ENCODE peak calls at places on chromosome 19, in nine cellular contexts. One of them, this sample, is unnamed.

GRCh38 chr19:11273288-11273687 is 11.0 kb upstream of the DOCK6 start:
- DNase-seq in A549: no peak
- DNase-seq in GM04504: no peak
- DNase-seq in left cardiac atrium: no peak
- DNase-seq in choroid plexus epithelial cell: no peak
- DNase-seq in NCI-H1436 treated with DMSO at 0.1 percent for 48 hours: no peak
- DNase-seq in activated naive CD8-positive, alpha-beta T cell treated with anti-CD3 and anti-CD28 coated beads, Interleukin-2, amount 50 U/mL, for 24 hours: no peak
- DNase-seq in nucleus accumbens: no peak
- DNase-seq in activated T-cell treated with anti-CD3 and anti-CD28 coated beads for 1 hour: no peak
- DNase-seq in this sample: no peak

GRCh38 chr19:53772943-53773342 is 51.2 kb downstream of the NLRP12 start:
- DNase-seq in GM04504: peak
- DNase-seq in NCI-H1436 treated with DMSO at 0.1 percent for 48 hours: peak
- DNase-seq in left cardiac atrium: peak
- DNase-seq in activated T-cell treated with anti-CD3 and anti-CD28 coated beads for 1 hour: peak
- DNase-seq in activated naive CD8-positive, alpha-beta T cell treated with anti-CD3 and anti-CD28 coated beads, Interleukin-2, amount 50 U/mL, for 24 hours: peak
- DNase-seq in nucleus accumbens: peak
- DNase-seq in A549: peak
- DNase-seq in choroid plexus epithelial cell: peak
- DNase-seq in this sample: peak

GRCh38 chr19:10431254-10431942 is 11.1 kb downstream of the PDE4A start:
- DNase-seq in left cardiac atrium: no peak
- DNase-seq in A549: no peak
- DNase-seq in choroid plexus epithelial cell: no peak
- DNase-seq in nucleus accumbens: no peak
- DNase-seq in NCI-H1436 treated with DMSO at 0.1 percent for 48 hours: no peak
- DNase-seq in GM04504: no peak
- DNase-seq in activated naive CD8-positive, alpha-beta T cell treated with anti-CD3 and anti-CD28 coated beads, Interleukin-2, amount 50 U/mL, for 24 hours: peak
- DNase-seq in activated T-cell treated with anti-CD3 and anti-CD28 coated beads for 1 hour: no peak
- DNase-seq in this sample: no peak

GRCh38 chr19:7550169-7550770 is 14.8 kb downstream of the PNPLA6 start:
- DNase-seq in activated naive CD8-positive, alpha-beta T cell treated with anti-CD3 and anti-CD28 coated beads, Interleukin-2, amount 50 U/mL, for 24 hours: no peak
- DNase-seq in A549: no peak
- DNase-seq in left cardiac atrium: no peak
- DNase-seq in GM04504: no peak
- DNase-seq in NCI-H1436 treated with DMSO at 0.1 percent for 48 hours: no peak
- DNase-seq in nucleus accumbens: no peak
- DNase-seq in choroid plexus epithelial cell: no peak
- DNase-seq in activated T-cell treated with anti-CD3 and anti-CD28 coated beads for 1 hour: no peak
- DNase-seq in this sample: no peak

GRCh38 chr19:996051-996838 is 4.0 kb upstream of the GRIN3B start:
- DNase-seq in choroid plexus epithelial cell: peak
- DNase-seq in nucleus accumbens: no peak
- DNase-seq in activated T-cell treated with anti-CD3 and anti-CD28 coated beads for 1 hour: peak
- DNase-seq in NCI-H1436 treated with DMSO at 0.1 percent for 48 hours: no peak
- DNase-seq in A549: peak
- DNase-seq in GM04504: no peak
- DNase-seq in left cardiac atrium: no peak
- DNase-seq in activated naive CD8-positive, alpha-beta T cell treated with anti-CD3 and anti-CD28 coated beads, Interleukin-2, amount 50 U/mL, for 24 hours: peak
- DNase-seq in this sample: no peak

GRCh38 chr19:38666662-38667448 is 19.4 kb downstream of the ACTN4 start:
- DNase-seq in A549: peak
- DNase-seq in GM04504: peak
- DNase-seq in activated naive CD8-positive, alpha-beta T cell treated with anti-CD3 and anti-CD28 coated beads, Interleukin-2, amount 50 U/mL, for 24 hours: no peak
- DNase-seq in NCI-H1436 treated with DMSO at 0.1 percent for 48 hours: no peak
- DNase-seq in activated T-cell treated with anti-CD3 and anti-CD28 coated beads for 1 hour: no peak
- DNase-seq in choroid plexus epithelial cell: peak
- DNase-seq in nucleus accumbens: no peak
- DNase-seq in left cardiac atrium: peak
- DNase-seq in this sample: peak

GRCh38 chr19:2848625-2849024 is 7.3 kb downstream of the ZNF555 start:
- DNase-seq in NCI-H1436 treated with DMSO at 0.1 percent for 48 hours: no peak
- DNase-seq in GM04504: peak
- DNase-seq in A549: no peak
- DNase-seq in left cardiac atrium: no peak
- DNase-seq in activated naive CD8-positive, alpha-beta T cell treated with anti-CD3 and anti-CD28 coated beads, Interleukin-2, amount 50 U/mL, for 24 hours: no peak
- DNase-seq in activated T-cell treated with anti-CD3 and anti-CD28 coated beads for 1 hour: no peak
- DNase-seq in nucleus accumbens: no peak
- DNase-seq in choroid plexus epithelial cell: no peak
- DNase-seq in this sample: no peak

GRCh38 chr19:52695996-52696395 is 38.8 kb downstream of the ZNF611 start:
- DNase-seq in nucleus accumbens: no peak
- DNase-seq in left cardiac atrium: no peak
- DNase-seq in GM04504: no peak
- DNase-seq in activated T-cell treated with anti-CD3 and anti-CD28 coated beads for 1 hour: no peak
- DNase-seq in A549: no peak
- DNase-seq in activated naive CD8-positive, alpha-beta T cell treated with anti-CD3 and anti-CD28 coated beads, Interleukin-2, amount 50 U/mL, for 24 hours: no peak
- DNase-seq in NCI-H1436 treated with DMSO at 0.1 percent for 48 hours: no peak
- DNase-seq in choroid plexus epithelial cell: peak
- DNase-seq in this sample: no peak

GRCh38 chr19:49057636-49058234 is at the start of gene CGB7:
- DNase-seq in left cardiac atrium: peak
- DNase-seq in NCI-H1436 treated with DMSO at 0.1 percent for 48 hours: no peak
- DNase-seq in nucleus accumbens: no peak
- DNase-seq in choroid plexus epithelial cell: peak
- DNase-seq in activated T-cell treated with anti-CD3 and anti-CD28 coated beads for 1 hour: peak
- DNase-seq in activated naive CD8-positive, alpha-beta T cell treated with anti-CD3 and anti-CD28 coated beads, Interleukin-2, amount 50 U/mL, for 24 hours: peak
- DNase-seq in GM04504: no peak
- DNase-seq in A549: peak
- DNase-seq in this sample: no peak

GRCh38 chr19:30498707-30499106 is 126.5 kb downstream of the ZNF536 start:
- DNase-seq in left cardiac atrium: no peak
- DNase-seq in choroid plexus epithelial cell: no peak
- DNase-seq in NCI-H1436 treated with DMSO at 0.1 percent for 48 hours: no peak
- DNase-seq in GM04504: no peak
- DNase-seq in nucleus accumbens: peak
- DNase-seq in A549: no peak
- DNase-seq in activated naive CD8-positive, alpha-beta T cell treated with anti-CD3 and anti-CD28 coated beads, Interleukin-2, amount 50 U/mL, for 24 hours: no peak
- DNase-seq in activated T-cell treated with anti-CD3 and anti-CD28 coated beads for 1 hour: no peak
- DNase-seq in this sample: peak

GRCh38 chr19:29120471-29120870 is 92.5 kb downstream of the UQCRFS1 start:
- DNase-seq in choroid plexus epithelial cell: no peak
- DNase-seq in A549: no peak
- DNase-seq in NCI-H1436 treated with DMSO at 0.1 percent for 48 hours: no peak
- DNase-seq in nucleus accumbens: no peak
- DNase-seq in left cardiac atrium: no peak
- DNase-seq in GM04504: no peak
- DNase-seq in activated naive CD8-positive, alpha-beta T cell treated with anti-CD3 and anti-CD28 coated beads, Interleukin-2, amount 50 U/mL, for 24 hours: no peak
- DNase-seq in activated T-cell treated with anti-CD3 and anti-CD28 coated beads for 1 hour: no peak
- DNase-seq in this sample: no peak

GRCh38 chr19:7366701-7367420 is 18.1 kb downstream of the ARHGEF18 start:
- DNase-seq in choroid plexus epithelial cell: peak
- DNase-seq in A549: peak
- DNase-seq in activated naive CD8-positive, alpha-beta T cell treated with anti-CD3 and anti-CD28 coated beads, Interleukin-2, amount 50 U/mL, for 24 hours: peak
- DNase-seq in GM04504: no peak
- DNase-seq in NCI-H1436 treated with DMSO at 0.1 percent for 48 hours: no peak
- DNase-seq in left cardiac atrium: no peak
- DNase-seq in activated T-cell treated with anti-CD3 and anti-CD28 coated beads for 1 hour: no peak
- DNase-seq in nucleus accumbens: no peak
- DNase-seq in this sample: peak

GRCh38 chr19:54644056-54644455 is 13.8 kb downstream of the LILRB1 start:
- DNase-seq in nucleus accumbens: no peak
- DNase-seq in NCI-H1436 treated with DMSO at 0.1 percent for 48 hours: no peak
- DNase-seq in left cardiac atrium: no peak
- DNase-seq in choroid plexus epithelial cell: no peak
- DNase-seq in A549: no peak
- DNase-seq in activated naive CD8-positive, alpha-beta T cell treated with anti-CD3 and anti-CD28 coated beads, Interleukin-2, amount 50 U/mL, for 24 hours: no peak
- DNase-seq in GM04504: no peak
- DNase-seq in activated T-cell treated with anti-CD3 and anti-CD28 coated beads for 1 hour: no peak
- DNase-seq in this sample: no peak

GRCh38 chr19:13072206-13072898 is 30.3 kb downstream of the LYL1 start:
- DNase-seq in A549: no peak
- DNase-seq in activated naive CD8-positive, alpha-beta T cell treated with anti-CD3 and anti-CD28 coated beads, Interleukin-2, amount 50 U/mL, for 24 hours: no peak
- DNase-seq in left cardiac atrium: no peak
- DNase-seq in NCI-H1436 treated with DMSO at 0.1 percent for 48 hours: no peak
- DNase-seq in choroid plexus epithelial cell: no peak
- DNase-seq in activated T-cell treated with anti-CD3 and anti-CD28 coated beads for 1 hour: no peak
- DNase-seq in nucleus accumbens: peak
- DNase-seq in GM04504: no peak
- DNase-seq in this sample: no peak

GRCh38 chr19:1811942-1812425 is at the start of gene ATP8B3:
- DNase-seq in GM04504: no peak
- DNase-seq in left cardiac atrium: no peak
- DNase-seq in activated T-cell treated with anti-CD3 and anti-CD28 coated beads for 1 hour: peak
- DNase-seq in A549: no peak
- DNase-seq in nucleus accumbens: no peak
- DNase-seq in choroid plexus epithelial cell: no peak
- DNase-seq in activated naive CD8-positive, alpha-beta T cell treated with anti-CD3 and anti-CD28 coated beads, Interleukin-2, amount 50 U/mL, for 24 hours: no peak
- DNase-seq in NCI-H1436 treated with DMSO at 0.1 percent for 48 hours: no peak
- DNase-seq in this sample: no peak

GRCh38 chr19:2391118-2391725 is 31.2 kb downstream of the TMPRSS9 start:
- DNase-seq in activated T-cell treated with anti-CD3 and anti-CD28 coated beads for 1 hour: no peak
- DNase-seq in A549: peak
- DNase-seq in activated naive CD8-positive, alpha-beta T cell treated with anti-CD3 and anti-CD28 coated beads, Interleukin-2, amount 50 U/mL, for 24 hours: peak
- DNase-seq in nucleus accumbens: peak
- DNase-seq in left cardiac atrium: no peak
- DNase-seq in GM04504: peak
- DNase-seq in NCI-H1436 treated with DMSO at 0.1 percent for 48 hours: no peak
- DNase-seq in choroid plexus epithelial cell: peak
- DNase-seq in this sample: peak

GRCh38 chr19:16472992-16473391 is 1.2 kb upstream of the EPS15L1 start:
- DNase-seq in left cardiac atrium: peak
- DNase-seq in NCI-H1436 treated with DMSO at 0.1 percent for 48 hours: no peak
- DNase-seq in nucleus accumbens: no peak
- DNase-seq in GM04504: no peak
- DNase-seq in activated naive CD8-positive, alpha-beta T cell treated with anti-CD3 and anti-CD28 coated beads, Interleukin-2, amount 50 U/mL, for 24 hours: no peak
- DNase-seq in A549: no peak
- DNase-seq in choroid plexus epithelial cell: no peak
- DNase-seq in activated T-cell treated with anti-CD3 and anti-CD28 coated beads for 1 hour: no peak
- DNase-seq in this sample: no peak

GRCh38 chr19:46299004-46299509 is 2.2 kb downstream of the HIF3A start:
- DNase-seq in activated T-cell treated with anti-CD3 and anti-CD28 coated beads for 1 hour: no peak
- DNase-seq in choroid plexus epithelial cell: peak
- DNase-seq in left cardiac atrium: peak
- DNase-seq in nucleus accumbens: peak
- DNase-seq in activated naive CD8-positive, alpha-beta T cell treated with anti-CD3 and anti-CD28 coated beads, Interleukin-2, amount 50 U/mL, for 24 hours: no peak
- DNase-seq in A549: peak
- DNase-seq in GM04504: peak
- DNase-seq in NCI-H1436 treated with DMSO at 0.1 percent for 48 hours: peak
- DNase-seq in this sample: peak

GRCh38 chr19:33438016-33438671 is 64.6 kb downstream of the CEBPG start:
- DNase-seq in choroid plexus epithelial cell: peak
- DNase-seq in activated naive CD8-positive, alpha-beta T cell treated with anti-CD3 and anti-CD28 coated beads, Interleukin-2, amount 50 U/mL, for 24 hours: no peak
- DNase-seq in GM04504: no peak
- DNase-seq in A549: no peak
- DNase-seq in activated T-cell treated with anti-CD3 and anti-CD28 coated beads for 1 hour: no peak
- DNase-seq in left cardiac atrium: peak
- DNase-seq in NCI-H1436 treated with DMSO at 0.1 percent for 48 hours: no peak
- DNase-seq in nucleus accumbens: peak
- DNase-seq in this sample: no peak

GRCh38 chr19:51417807-51418152 is 338 bp upstream of the SIGLEC10 start:
- DNase-seq in choroid plexus epithelial cell: no peak
- DNase-seq in nucleus accumbens: no peak
- DNase-seq in activated naive CD8-positive, alpha-beta T cell treated with anti-CD3 and anti-CD28 coated beads, Interleukin-2, amount 50 U/mL, for 24 hours: no peak
- DNase-seq in GM04504: no peak
- DNase-seq in A549: no peak
- DNase-seq in left cardiac atrium: no peak
- DNase-seq in activated T-cell treated with anti-CD3 and anti-CD28 coated beads for 1 hour: no peak
- DNase-seq in NCI-H1436 treated with DMSO at 0.1 percent for 48 hours: no peak
- DNase-seq in this sample: no peak

GRCh38 chr19:30799854-30800755 is 427.9 kb downstream of the ZNF536 start:
- DNase-seq in NCI-H1436 treated with DMSO at 0.1 percent for 48 hours: no peak
- DNase-seq in activated T-cell treated with anti-CD3 and anti-CD28 coated beads for 1 hour: peak
- DNase-seq in A549: peak
- DNase-seq in GM04504: no peak
- DNase-seq in left cardiac atrium: peak
- DNase-seq in choroid plexus epithelial cell: no peak
- DNase-seq in activated naive CD8-positive, alpha-beta T cell treated with anti-CD3 and anti-CD28 coated beads, Interleukin-2, amount 50 U/mL, for 24 hours: peak
- DNase-seq in nucleus accumbens: peak
- DNase-seq in this sample: peak

GRCh38 chr19:48476176-48476575 is 7.0 kb downstream of the CYTH2 start:
- DNase-seq in activated naive CD8-positive, alpha-beta T cell treated with anti-CD3 and anti-CD28 coated beads, Interleukin-2, amount 50 U/mL, for 24 hours: no peak
- DNase-seq in NCI-H1436 treated with DMSO at 0.1 percent for 48 hours: no peak
- DNase-seq in choroid plexus epithelial cell: no peak
- DNase-seq in nucleus accumbens: no peak
- DNase-seq in activated T-cell treated with anti-CD3 and anti-CD28 coated beads for 1 hour: no peak
- DNase-seq in GM04504: no peak
- DNase-seq in A549: no peak
- DNase-seq in left cardiac atrium: no peak
- DNase-seq in this sample: no peak

GRCh38 chr19:48881741-48882657 is 9.8 kb downstream of the PPP1R15A start:
- DNase-seq in choroid plexus epithelial cell: peak
- DNase-seq in activated naive CD8-positive, alpha-beta T cell treated with anti-CD3 and anti-CD28 coated beads, Interleukin-2, amount 50 U/mL, for 24 hours: no peak
- DNase-seq in GM04504: no peak
- DNase-seq in A549: peak
- DNase-seq in NCI-H1436 treated with DMSO at 0.1 percent for 48 hours: no peak
- DNase-seq in left cardiac atrium: no peak
- DNase-seq in nucleus accumbens: no peak
- DNase-seq in activated T-cell treated with anti-CD3 and anti-CD28 coated beads for 1 hour: no peak
- DNase-seq in this sample: peak

GRCh38 chr19:14450168-14450874 is 17.2 kb downstream of the PKN1 start:
- DNase-seq in activated T-cell treated with anti-CD3 and anti-CD28 coated beads for 1 hour: peak
- DNase-seq in left cardiac atrium: peak
- DNase-seq in NCI-H1436 treated with DMSO at 0.1 percent for 48 hours: no peak
- DNase-seq in nucleus accumbens: no peak
- DNase-seq in activated naive CD8-positive, alpha-beta T cell treated with anti-CD3 and anti-CD28 coated beads, Interleukin-2, amount 50 U/mL, for 24 hours: peak
- DNase-seq in choroid plexus epithelial cell: peak
- DNase-seq in GM04504: no peak
- DNase-seq in A549: peak
- DNase-seq in this sample: peak

GRCh38 chr19:46841458-46842083 is 9.1 kb downstream of the AP2S1 start:
- DNase-seq in activated naive CD8-positive, alpha-beta T cell treated with anti-CD3 and anti-CD28 coated beads, Interleukin-2, amount 50 U/mL, for 24 hours: no peak
- DNase-seq in A549: peak
- DNase-seq in GM04504: peak
- DNase-seq in left cardiac atrium: peak
- DNase-seq in NCI-H1436 treated with DMSO at 0.1 percent for 48 hours: no peak
- DNase-seq in choroid plexus epithelial cell: peak
- DNase-seq in nucleus accumbens: no peak
- DNase-seq in activated T-cell treated with anti-CD3 and anti-CD28 coated beads for 1 hour: no peak
- DNase-seq in this sample: no peak

GRCh38 chr19:27890696-27891095 is 1322.3 kb downstream of the UQCRFS1 start:
- DNase-seq in NCI-H1436 treated with DMSO at 0.1 percent for 48 hours: no peak
- DNase-seq in activated T-cell treated with anti-CD3 and anti-CD28 coated beads for 1 hour: no peak
- DNase-seq in left cardiac atrium: no peak
- DNase-seq in choroid plexus epithelial cell: no peak
- DNase-seq in GM04504: no peak
- DNase-seq in activated naive CD8-positive, alpha-beta T cell treated with anti-CD3 and anti-CD28 coated beads, Interleukin-2, amount 50 U/mL, for 24 hours: no peak
- DNase-seq in A549: no peak
- DNase-seq in nucleus accumbens: no peak
- DNase-seq in this sample: no peak

GRCh38 chr19:50419580-50420035 is 870 bp downstream of the SPIB start:
- DNase-seq in left cardiac atrium: no peak
- DNase-seq in activated naive CD8-positive, alpha-beta T cell treated with anti-CD3 and anti-CD28 coated beads, Interleukin-2, amount 50 U/mL, for 24 hours: no peak
- DNase-seq in GM04504: no peak
- DNase-seq in NCI-H1436 treated with DMSO at 0.1 percent for 48 hours: no peak
- DNase-seq in nucleus accumbens: no peak
- DNase-seq in choroid plexus epithelial cell: no peak
- DNase-seq in activated T-cell treated with anti-CD3 and anti-CD28 coated beads for 1 hour: no peak
- DNase-seq in A549: no peak
- DNase-seq in this sample: no peak

GRCh38 chr19:41218615-41219507 is at the start of gene AXL:
- DNase-seq in GM04504: peak
- DNase-seq in NCI-H1436 treated with DMSO at 0.1 percent for 48 hours: no peak
- DNase-seq in left cardiac atrium: peak
- DNase-seq in activated T-cell treated with anti-CD3 and anti-CD28 coated beads for 1 hour: no peak
- DNase-seq in A549: peak
- DNase-seq in nucleus accumbens: peak
- DNase-seq in activated naive CD8-positive, alpha-beta T cell treated with anti-CD3 and anti-CD28 coated beads, Interleukin-2, amount 50 U/mL, for 24 hours: no peak
- DNase-seq in choroid plexus epithelial cell: peak
- DNase-seq in this sample: peak

GRCh38 chr19:56261145-56261544 is 11.4 kb upstream of the EDDM13 start:
- DNase-seq in A549: no peak
- DNase-seq in choroid plexus epithelial cell: no peak
- DNase-seq in NCI-H1436 treated with DMSO at 0.1 percent for 48 hours: no peak
- DNase-seq in activated T-cell treated with anti-CD3 and anti-CD28 coated beads for 1 hour: no peak
- DNase-seq in GM04504: no peak
- DNase-seq in nucleus accumbens: no peak
- DNase-seq in activated naive CD8-positive, alpha-beta T cell treated with anti-CD3 and anti-CD28 coated beads, Interleukin-2, amount 50 U/mL, for 24 hours: no peak
- DNase-seq in left cardiac atrium: no peak
- DNase-seq in this sample: no peak

GRCh38 chr19:4172861-4173473 is 9.4 kb downstream of the SIRT6 start:
- DNase-seq in NCI-H1436 treated with DMSO at 0.1 percent for 48 hours: no peak
- DNase-seq in A549: no peak
- DNase-seq in choroid plexus epithelial cell: peak
- DNase-seq in GM04504: no peak
- DNase-seq in nucleus accumbens: peak
- DNase-seq in activated T-cell treated with anti-CD3 and anti-CD28 coated beads for 1 hour: peak
- DNase-seq in left cardiac atrium: peak
- DNase-seq in activated naive CD8-positive, alpha-beta T cell treated with anti-CD3 and anti-CD28 coated beads, Interleukin-2, amount 50 U/mL, for 24 hours: peak
- DNase-seq in this sample: no peak

GRCh38 chr19:3785464-3785937 is 680 bp downstream of the MATK start:
- DNase-seq in choroid plexus epithelial cell: no peak
- DNase-seq in activated naive CD8-positive, alpha-beta T cell treated with anti-CD3 and anti-CD28 coated beads, Interleukin-2, amount 50 U/mL, for 24 hours: peak
- DNase-seq in nucleus accumbens: no peak
- DNase-seq in A549: no peak
- DNase-seq in NCI-H1436 treated with DMSO at 0.1 percent for 48 hours: no peak
- DNase-seq in GM04504: no peak
- DNase-seq in left cardiac atrium: no peak
- DNase-seq in activated T-cell treated with anti-CD3 and anti-CD28 coated beads for 1 hour: no peak
- DNase-seq in this sample: no peak

This sample was measured in cerebellar cortex.